ENCODE peak calls at places on chromosomes 1 and 21, in five cellular contexts. O is NCI-H2171 treated with DMSO at 0.1 percent for 48 hours, J is T-helper 1 cell, L is progenitor cell of endocrine pancreas, I is HuH-7.5. U is an unnamed sample.

GRCh38 chr1:233479026-233479890 is 134.6 kb upstream of the KCNK1 start:
- DNase-seq in L (no peak), J (no peak), O (no peak), I (no peak), U (no peak)

GRCh38 chr1:158060001-158060400 is 66.6 kb downstream of the KIRREL1 start:
- DNase-seq in J (no peak), O (no peak), I (no peak), L (no peak), U (peak; percentile 30)

GRCh38 chr1:217088521-217089221 is 365.4 kb upstream of the ESRRG start:
- DNase-seq in L (no peak), I (no peak), O (no peak), J (no peak), U (peak; percentile 29)

GRCh38 chr1:54340876-54341275 is 65.3 kb downstream of the SSBP3 start:
- DNase-seq in L (no peak), O (no peak), J (no peak), I (no peak), U (no peak)

GRCh38 chr1:62371375-62371774 is 52.1 kb upstream of the KANK4 start:
- DNase-seq in J (no peak), I (no peak), O (no peak), L (no peak), U (no peak)

GRCh38 chr1:32496127-32496526 is 31.3 kb downstream of the ZBTB8B start:
- DNase-seq in L (no peak), J (no peak), I (no peak), O (no peak), U (peak; percentile 77)

GRCh38 chr1:43238104-43238503 is 31.7 kb upstream of the TMEM125 start:
- DNase-seq in I (peak; percentile 73), O (peak; percentile 12), J (no peak), L (peak; percentile 60), U (peak; percentile 87)

GRCh38 chr1:52306227-52307006 is 59.6 kb downstream of the CC2D1B start:
- DNase-seq in L (no peak), J (no peak), I (no peak), O (peak; percentile 68), U (no peak)

GRCh38 chr21:46122241-46122671 is 24.3 kb downstream of the COL6A2 start:
- DNase-seq in L (peak; percentile 3), I (no peak), O (no peak), J (no peak), U (peak; percentile 60)

GRCh38 chr1:75131593-75132420 is 2.4 kb upstream of the LHX8 start:
- DNase-seq in L (no peak), J (no peak), I (no peak), O (peak; percentile 22), U (no peak)

GRCh38 chr1:25765152-25765909 is 34.7 kb upstream of the SELENON start:
- DNase-seq in I (no peak), O (no peak), J (no peak), L (no peak), U (no peak)

GRCh38 chr1:18951416-18951815 is 5.1 kb downstream of the IFFO2 start:
- DNase-seq in L (no peak), O (no peak), J (no peak), I (no peak), U (no peak)

GRCh38 chr1:182567629-182568028 is 21.4 kb downstream of the RNASEL start:
- DNase-seq in O (no peak), I (no peak), L (no peak), J (no peak), U (no peak)

GRCh38 chr1:154760469-154760933 is 109.6 kb downstream of the KCNN3 start:
- DNase-seq in L (peak; percentile 88), J (peak; percentile 78), I (peak; percentile 86), O (no peak), U (peak; percentile 80)

GRCh38 chr1:44327679-44328491 is 27.2 kb downstream of the ERI3 start:
- DNase-seq in J (no peak), O (peak; percentile 53), L (no peak), I (peak; percentile 67), U (peak; percentile 99)

GRCh38 chr1:209101106-209101505 is 482.4 kb upstream of the CAMK1G start:
- DNase-seq in O (no peak), J (no peak), I (no peak), L (no peak), U (no peak)

GRCh38 chr1:29256979-29257804 is 20.9 kb downstream of the PTPRU start:
- DNase-seq in J (no peak), I (no peak), O (peak; percentile 85), L (no peak), U (peak; percentile 77)

GRCh38 chr1:246508897-246509688 is 2.0 kb upstream of the SMYD3 start:
- DNase-seq in O (no peak), L (no peak), I (no peak), J (no peak), U (no peak)

GRCh38 chr21:44637018-44637850 is at the start of gene KRTAP10-10:
- DNase-seq in O (peak; percentile 28), L (no peak), I (no peak), J (no peak), U (no peak)

GRCh38 chr1:93056214-93056613 is 22.9 kb upstream of the MTF2 start:
- DNase-seq in I (peak; percentile 23), J (no peak), O (no peak), L (peak; percentile 43), U (peak; percentile 80)

GRCh38 chr1:175394739-175395138 is 202.2 kb upstream of the KIAA0040 start:
- DNase-seq in J (no peak), L (no peak), O (peak; percentile 98), I (no peak), U (no peak)

GRCh38 chr21:27688773-27689172 is 721.9 kb upstream of the ADAMTS5 start:
- DNase-seq in L (no peak), J (no peak), O (no peak), I (no peak), U (no peak)

GRCh38 chr1:55428944-55429931 is 214.1 kb upstream of the USP24 start:
- DNase-seq in L (no peak), I (peak; percentile 51), J (no peak), O (no peak), U (peak; percentile 96)

GRCh38 chr1:27885114-27885528 is 12.8 kb downstream of the THEMIS2 start:
- DNase-seq in O (no peak), J (no peak), I (no peak), L (no peak), U (no peak)

GRCh38 chr1:154611150-154611865 is 3.3 kb upstream of the ADAR start:
- DNase-seq in J (no peak), O (no peak), I (no peak), L (no peak), U (no peak)

GRCh38 chr1:35592991-35593769 is 20.1 kb downstream of the TFAP2E start:
- DNase-seq in J (no peak), O (no peak), L (no peak), I (no peak), U (peak; percentile 40)

GRCh38 chr1:233487415-233487814 is 126.5 kb upstream of the KCNK1 start:
- DNase-seq in I (no peak), J (no peak), L (no peak), O (no peak), U (no peak)

GRCh38 chr1:33768106-33768505 is 95.8 kb upstream of the HMGB4 start:
- DNase-seq in I (no peak), L (no peak), J (no peak), O (no peak), U (no peak)

GRCh38 chr1:87956072-87956471 is 627.4 kb downstream of the LMO4 start:
- DNase-seq in I (no peak), L (no peak), O (no peak), J (no peak), U (peak; percentile 36)

GRCh38 chr1:202199141-202199889 is 5.7 kb downstream of the LGR6 start:
- DNase-seq in I (no peak), L (no peak), O (no peak), J (no peak), U (no peak)

GRCh38 chr1:10380594-10381275 is 18.1 kb upstream of the PGD start:
- DNase-seq in I (no peak), J (no peak), O (no peak), L (no peak), U (no peak)

GRCh38 chr1:205963352-205963751 is 20.1 kb upstream of the SLC26A9 start:
- DNase-seq in L (no peak), I (no peak), O (no peak), J (no peak), U (peak; percentile 73)

GRCh38 chr21:42089665-42090310 is 18.7 kb downstream of the UMODL1 start:
- DNase-seq in O (no peak), L (no peak), J (no peak), I (no peak), U (no peak)

U was measured in cardiac muscle cell.